ENCODE peak calls at places on chromosomes 6 and 20, in five cellular contexts. One of them, this sample, is unnamed.

GRCh38 chr6:3039384-3039783 is 28.9 kb upstream of the RIPK1 start:
- DNase-seq in HEK293T: no peak
- DNase-seq in naive thymus-derived CD4-positive, alpha-beta T cell: no peak
- DNase-seq in activated naive CD8-positive, alpha-beta T cell treated with anti-CD3 and anti-CD28 coated beads, Interleukin-2, amount 50 U/mL, for 24 hours: no peak
- DNase-seq in effector CD4-positive, alpha-beta T cell: no peak
- DNase-seq in this sample: no peak

GRCh38 chr20:1707588-1708449 is 50.2 kb upstream of the SIRPG start:
- DNase-seq in HEK293T: no peak
- DNase-seq in naive thymus-derived CD4-positive, alpha-beta T cell: no peak
- DNase-seq in activated naive CD8-positive, alpha-beta T cell treated with anti-CD3 and anti-CD28 coated beads, Interleukin-2, amount 50 U/mL, for 24 hours: no peak
- DNase-seq in effector CD4-positive, alpha-beta T cell: no peak
- DNase-seq in this sample: no peak

GRCh38 chr6:157514659-157515496 is 133.9 kb downstream of the ZDHHC14 start:
- DNase-seq in HEK293T: no peak
- DNase-seq in naive thymus-derived CD4-positive, alpha-beta T cell: no peak
- DNase-seq in activated naive CD8-positive, alpha-beta T cell treated with anti-CD3 and anti-CD28 coated beads, Interleukin-2, amount 50 U/mL, for 24 hours: no peak
- DNase-seq in effector CD4-positive, alpha-beta T cell: no peak
- DNase-seq in this sample: no peak

GRCh38 chr6:64062960-64063683 is 427.5 kb downstream of the PHF3 start:
- DNase-seq in HEK293T: no peak
- DNase-seq in naive thymus-derived CD4-positive, alpha-beta T cell: no peak
- DNase-seq in activated naive CD8-positive, alpha-beta T cell treated with anti-CD3 and anti-CD28 coated beads, Interleukin-2, amount 50 U/mL, for 24 hours: no peak
- DNase-seq in effector CD4-positive, alpha-beta T cell: no peak
- DNase-seq in this sample: no peak

GRCh38 chr6:38095054-38095453 is 275.5 kb downstream of the ZFAND3 start:
- DNase-seq in HEK293T: no peak
- DNase-seq in naive thymus-derived CD4-positive, alpha-beta T cell: no peak
- DNase-seq in activated naive CD8-positive, alpha-beta T cell treated with anti-CD3 and anti-CD28 coated beads, Interleukin-2, amount 50 U/mL, for 24 hours: no peak
- DNase-seq in effector CD4-positive, alpha-beta T cell: no peak
- DNase-seq in this sample: no peak

GRCh38 chr6:149484733-149485700 is at the start of gene ZC3H12D:
- DNase-seq in HEK293T: no peak
- DNase-seq in naive thymus-derived CD4-positive, alpha-beta T cell: peak; percentile 65
- DNase-seq in activated naive CD8-positive, alpha-beta T cell treated with anti-CD3 and anti-CD28 coated beads, Interleukin-2, amount 50 U/mL, for 24 hours: peak; percentile 78
- DNase-seq in effector CD4-positive, alpha-beta T cell: peak; percentile 83
- DNase-seq in this sample: no peak

GRCh38 chr6:2353412-2354137 is 108.2 kb upstream of the GMDS start:
- DNase-seq in HEK293T: peak; percentile 57
- DNase-seq in naive thymus-derived CD4-positive, alpha-beta T cell: peak; percentile 9
- DNase-seq in activated naive CD8-positive, alpha-beta T cell treated with anti-CD3 and anti-CD28 coated beads, Interleukin-2, amount 50 U/mL, for 24 hours: peak; percentile 59
- DNase-seq in effector CD4-positive, alpha-beta T cell: peak; percentile 30
- DNase-seq in this sample: peak; percentile 49

GRCh38 chr6:30129818-30130679 is 5.9 kb upstream of the TRIM40 start:
- DNase-seq in HEK293T: no peak
- DNase-seq in naive thymus-derived CD4-positive, alpha-beta T cell: no peak
- DNase-seq in activated naive CD8-positive, alpha-beta T cell treated with anti-CD3 and anti-CD28 coated beads, Interleukin-2, amount 50 U/mL, for 24 hours: no peak
- DNase-seq in effector CD4-positive, alpha-beta T cell: no peak
- DNase-seq in this sample: no peak

GRCh38 chr20:461254-462198 is 807 bp downstream of the TBC1D20 start:
- DNase-seq in HEK293T: peak; percentile 50
- DNase-seq in naive thymus-derived CD4-positive, alpha-beta T cell: no peak
- DNase-seq in activated naive CD8-positive, alpha-beta T cell treated with anti-CD3 and anti-CD28 coated beads, Interleukin-2, amount 50 U/mL, for 24 hours: peak; percentile 61
- DNase-seq in effector CD4-positive, alpha-beta T cell: peak; percentile 35
- DNase-seq in this sample: peak; percentile 20

GRCh38 chr6:149566372-149567193 is at the start of gene GINM1:
- DNase-seq in HEK293T: peak; percentile 47
- DNase-seq in naive thymus-derived CD4-positive, alpha-beta T cell: peak; percentile 33
- DNase-seq in activated naive CD8-positive, alpha-beta T cell treated with anti-CD3 and anti-CD28 coated beads, Interleukin-2, amount 50 U/mL, for 24 hours: peak; percentile 56
- DNase-seq in effector CD4-positive, alpha-beta T cell: peak; percentile 30
- DNase-seq in this sample: no peak

GRCh38 chr6:107246249-107246971 is 131.1 kb upstream of the BEND3 start:
- DNase-seq in HEK293T: no peak
- DNase-seq in naive thymus-derived CD4-positive, alpha-beta T cell: no peak
- DNase-seq in activated naive CD8-positive, alpha-beta T cell treated with anti-CD3 and anti-CD28 coated beads, Interleukin-2, amount 50 U/mL, for 24 hours: no peak
- DNase-seq in effector CD4-positive, alpha-beta T cell: no peak
- DNase-seq in this sample: no peak

GRCh38 chr6:84774174-84775158 is 10.1 kb upstream of the TBX18 start:
- DNase-seq in HEK293T: no peak
- DNase-seq in naive thymus-derived CD4-positive, alpha-beta T cell: no peak
- DNase-seq in activated naive CD8-positive, alpha-beta T cell treated with anti-CD3 and anti-CD28 coated beads, Interleukin-2, amount 50 U/mL, for 24 hours: peak; percentile 34
- DNase-seq in effector CD4-positive, alpha-beta T cell: no peak
- DNase-seq in this sample: no peak

This sample was measured in NT2/D1.